ENCODE peak calls at places on chromosomes 12 and 14, in ten cellular contexts. N is ELF-1; E is stimulated activated naive CD8-positive, alpha-beta T cell treated with anti-CD3 and anti-CD28 coated beads, Interleukin-15, Interleukin-2, amounts not matched to agents 100 U/mL and 50 U/mL, for 24 hours; R is anterior cingulate cortex; I is stimulated activated naive B cell treated with anti-CD40 and anti-IgM and Interleukin-4, amounts not matched to agents 10 μg/mL and 1 μg/mL and 100 μg/mL, for 72 hours; K is GM04503; J is stimulated activated CD4-positive, alpha-beta T cell treated with anti-CD3 and anti-CD28 coated beads, Interleukin-4, amount 100 ng/mL, for 48 hours; U is activated naive CD4-positive, alpha-beta T cell; Q is NCI-H2171; F is caudate nucleus. A is an unnamed sample.

GRCh38 chr12:46664771-46665287 is 161.0 kb downstream of the SLC38A4 start:
- DNase-seq in N (no peak), E (no peak), R (no peak), I (no peak), K (peak; percentile 66), J (no peak), U (no peak), Q (no peak), F (no peak), A (peak; percentile 54)

GRCh38 chr14:85578925-85579324 is 49.0 kb downstream of the FLRT2 start:
- DNase-seq in N (peak; percentile 37), E (no peak), R (no peak), I (no peak), K (no peak), J (no peak), U (no peak), Q (no peak), F (no peak), A (no peak)

GRCh38 chr12:57118711-57119271 is 7.6 kb upstream of the STAT6 start:
- DNase-seq in N (no peak), E (no peak), R (no peak), I (peak; percentile 48), K (no peak), J (no peak), U (no peak), Q (no peak), F (no peak), A (peak; percentile 76)

GRCh38 chr12:111650912-111651311 is 34.8 kb downstream of the BRAP start:
- DNase-seq in N (no peak), E (no peak), R (no peak), I (no peak), K (no peak), J (no peak), U (no peak), Q (no peak), F (no peak), A (no peak)

GRCh38 chr12:124369055-124369900 is 74.4 kb downstream of the RFLNA start:
- DNase-seq in N (no peak), E (no peak), R (peak; percentile 74), I (no peak), K (peak; percentile 68), J (no peak), U (no peak), Q (no peak), F (peak; percentile 79), A (no peak)

GRCh38 chr14:69048456-69048855 is 69.4 kb upstream of the ACTN1 start:
- DNase-seq in N (no peak), E (peak; percentile 20), R (no peak), I (no peak), K (no peak), J (no peak), U (no peak), Q (no peak), F (no peak), A (no peak)

GRCh38 chr14:28461379-28461778 is 305.2 kb upstream of the FOXG1 start:
- DNase-seq in N (no peak), E (no peak), R (no peak), I (no peak), K (no peak), J (no peak), U (no peak), Q (no peak), F (no peak), A (no peak)

GRCh38 chr14:68520637-68521556 is 272.0 kb downstream of the ZFP36L1 start:
- DNase-seq in N (peak; percentile 84), E (no peak), R (no peak), I (no peak), K (no peak), J (no peak), U (no peak), Q (no peak), F (no peak), A (no peak)

GRCh38 chr12:20822925-20823324 is 12.4 kb downstream of the SLCO1B3 start:
- DNase-seq in N (no peak), E (no peak), R (no peak), I (no peak), K (no peak), J (no peak), U (no peak), Q (no peak), F (no peak), A (no peak)

GRCh38 chr12:109500406-109501185 is 23.2 kb downstream of the UBE3B start:
- DNase-seq in N (no peak), E (no peak), R (no peak), I (no peak), K (no peak), J (no peak), U (no peak), Q (no peak), F (peak; percentile 60), A (no peak)

GRCh38 chr12:122133192-122133950 is 40.6 kb downstream of the IL31 start:
- DNase-seq in N (no peak), E (no peak), R (no peak), I (no peak), K (no peak), J (no peak), U (no peak), Q (no peak), F (no peak), A (no peak)

GRCh38 chr14:98931911-98932310 is 340.1 kb downstream of the BCL11B start:
- DNase-seq in N (no peak), E (peak; percentile 57), R (no peak), I (no peak), K (no peak), J (peak; percentile 39), U (no peak), Q (no peak), F (no peak), A (no peak)